ENCODE peak calls at places on chromosomes 12 and 14, in six cellular contexts. D is left ventricle myocardium inferior, L is A549, G is HFF-Myc, N is PC-3, X is prostate gland. P is an unnamed sample.

GRCh38 chr14:71918955-71919354 is 13.3 kb upstream of the RGS6 start:
- DNase-seq in D (no peak), L (no peak), G (no peak), N (no peak), X (no peak), P (no peak)

GRCh38 chr14:70442750-70443149 is 9.2 kb upstream of the ADAM21 start:
- DNase-seq in D (no peak), L (peak), G (no peak), N (no peak), X (no peak), P (no peak)

GRCh38 chr14:96072746-96073145 is 33.6 kb downstream of the C14orf132 start:
- DNase-seq in D (no peak), L (no peak), G (no peak), N (peak), X (no peak), P (no peak)

GRCh38 chr12:30003321-30003720 is 219.6 kb upstream of the TMTC1 start:
- DNase-seq in D (no peak), L (no peak), G (no peak), N (no peak), X (no peak), P (no peak)

GRCh38 chr12:45336331-45336730 is 120.4 kb downstream of the ANO6 start:
- DNase-seq in D (no peak), L (peak), G (peak), N (peak), X (no peak), P (no peak)

GRCh38 chr12:77746108-77746507 is 84.6 kb upstream of the NAV3 start:
- DNase-seq in D (no peak), L (no peak), G (peak), N (no peak), X (no peak), P (no peak)

GRCh38 chr12:118747771-118748170 is 233.6 kb upstream of the SRRM4 start:
- DNase-seq in D (no peak), L (no peak), G (no peak), N (no peak), X (no peak), P (no peak)

GRCh38 chr14:34568803-34569202 is 29.3 kb upstream of the EAPP start:
- DNase-seq in D (no peak), L (no peak), G (no peak), N (no peak), X (no peak), P (no peak)

GRCh38 chr14:59631237-59631636 is 54.6 kb upstream of the CCDC175 start:
- DNase-seq in D (no peak), L (peak), G (no peak), N (peak), X (no peak), P (no peak)

GRCh38 chr14:63492391-63492790 is 50.8 kb downstream of the PPP2R5E start:
- DNase-seq in D (no peak), L (peak), G (no peak), N (peak), X (no peak), P (no peak)

GRCh38 chr12:11621797-11622423 is 27.6 kb upstream of the ETV6 start:
- DNase-seq in D (no peak), L (peak), G (no peak), N (peak), X (no peak), P (no peak)

GRCh38 chr14:50225067-50225973 is 6.1 kb downstream of the SOS2 start:
- DNase-seq in D (no peak), L (no peak), G (peak), N (peak), X (no peak), P (no peak)

GRCh38 chr12:65881965-65882413 is 57.7 kb downstream of the HMGA2 start:
- DNase-seq in D (peak), L (no peak), G (no peak), N (no peak), X (peak), P (no peak)
- TF ChIP-seq CTCF in D (peak), L (no peak), G (peak), N (no peak), X (no peak), P (no peak)

DNA sequence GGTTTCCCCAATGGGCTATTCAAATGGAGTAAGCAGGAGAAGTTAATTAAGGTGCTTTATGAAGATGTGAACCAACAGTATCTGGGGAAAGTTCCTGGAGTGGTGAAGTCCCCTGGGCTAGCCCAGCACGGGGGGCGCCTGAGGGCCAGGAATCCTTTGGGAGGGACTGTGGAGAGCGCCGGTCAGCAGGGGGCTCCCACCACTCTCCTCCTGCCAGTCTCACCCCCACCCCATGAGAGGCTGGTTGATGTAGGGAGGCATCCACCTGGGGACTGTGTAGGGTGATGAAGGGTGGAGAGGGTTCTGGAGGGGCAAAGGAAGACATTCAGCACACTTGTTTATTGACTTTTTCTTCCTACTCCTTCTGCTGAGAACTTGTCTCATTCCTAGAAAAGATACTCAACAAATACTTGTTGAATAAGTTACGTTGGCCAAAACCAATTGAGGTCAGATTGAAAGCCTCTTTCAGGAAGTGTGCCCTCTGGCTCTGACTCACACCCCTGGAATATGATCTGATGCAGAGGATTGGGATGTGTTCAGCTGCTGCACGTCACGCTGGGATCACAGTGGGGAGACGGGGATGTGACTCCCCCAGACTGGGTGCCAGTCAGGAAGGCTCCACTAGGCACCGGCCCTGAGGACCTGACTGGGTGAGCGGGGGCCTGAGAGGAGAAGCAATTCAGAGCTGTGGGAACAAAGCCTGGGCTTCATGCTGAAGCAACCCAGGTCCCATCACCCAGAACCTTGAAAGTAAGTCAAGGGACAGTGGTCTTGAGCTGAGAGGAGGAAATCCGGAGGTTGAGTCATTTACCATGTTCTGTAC is 4.2 kb downstream of the CEBPE start:
- DNase-seq in D (no peak), L (peak), G (peak), N (peak), X (no peak), P (no peak)
- TF ChIP-seq CTCF in D (no peak), L (no peak), G (no peak), N (peak), X (no peak), P (no peak)

GRCh38 chr12:124307556-124307825 is 12.6 kb downstream of the RFLNA start:
- DNase-seq in D (no peak), L (no peak), G (no peak), N (no peak), X (no peak), P (no peak)
- TF ChIP-seq CTCF in D (no peak), L (no peak), G (no peak), N (no peak), X (no peak), P (no peak)

DNA sequence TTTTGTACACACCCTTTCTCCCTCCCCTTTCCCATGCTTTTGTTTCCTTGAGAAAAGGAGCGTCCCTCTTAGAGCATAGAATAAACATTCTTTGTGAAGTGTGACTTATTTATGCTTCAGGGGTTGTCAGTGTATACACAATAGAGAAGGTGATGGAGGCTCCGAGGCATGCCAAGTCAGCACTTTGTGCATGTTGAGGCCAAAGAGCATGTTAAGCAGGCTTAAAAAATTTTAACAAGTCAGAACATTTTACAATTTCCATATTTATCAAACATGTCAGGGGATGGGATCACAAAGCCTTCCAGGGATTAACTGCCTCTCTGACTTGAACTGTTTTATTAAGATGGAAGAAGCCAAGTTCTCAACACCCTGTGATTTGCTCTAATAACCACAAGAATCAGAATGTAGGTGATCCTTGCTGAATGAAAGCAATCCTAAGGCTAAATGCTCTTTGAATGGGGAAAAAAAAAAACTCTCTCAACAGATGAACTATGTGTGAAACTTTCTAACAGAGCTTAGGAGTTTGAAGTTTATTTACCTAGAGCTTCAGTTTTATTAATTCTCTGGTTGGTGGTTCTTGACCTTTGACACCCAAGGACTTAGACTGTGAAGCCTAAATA is 223.1 kb downstream of the RAD51B start:
- DNase-seq in D (no peak), L (peak), G (no peak), N (peak), X (peak), P (no peak)
- TF ChIP-seq CTCF in D (no peak), L (no peak), G (no peak), N (no peak), X (no peak), P (no peak)

DNA sequence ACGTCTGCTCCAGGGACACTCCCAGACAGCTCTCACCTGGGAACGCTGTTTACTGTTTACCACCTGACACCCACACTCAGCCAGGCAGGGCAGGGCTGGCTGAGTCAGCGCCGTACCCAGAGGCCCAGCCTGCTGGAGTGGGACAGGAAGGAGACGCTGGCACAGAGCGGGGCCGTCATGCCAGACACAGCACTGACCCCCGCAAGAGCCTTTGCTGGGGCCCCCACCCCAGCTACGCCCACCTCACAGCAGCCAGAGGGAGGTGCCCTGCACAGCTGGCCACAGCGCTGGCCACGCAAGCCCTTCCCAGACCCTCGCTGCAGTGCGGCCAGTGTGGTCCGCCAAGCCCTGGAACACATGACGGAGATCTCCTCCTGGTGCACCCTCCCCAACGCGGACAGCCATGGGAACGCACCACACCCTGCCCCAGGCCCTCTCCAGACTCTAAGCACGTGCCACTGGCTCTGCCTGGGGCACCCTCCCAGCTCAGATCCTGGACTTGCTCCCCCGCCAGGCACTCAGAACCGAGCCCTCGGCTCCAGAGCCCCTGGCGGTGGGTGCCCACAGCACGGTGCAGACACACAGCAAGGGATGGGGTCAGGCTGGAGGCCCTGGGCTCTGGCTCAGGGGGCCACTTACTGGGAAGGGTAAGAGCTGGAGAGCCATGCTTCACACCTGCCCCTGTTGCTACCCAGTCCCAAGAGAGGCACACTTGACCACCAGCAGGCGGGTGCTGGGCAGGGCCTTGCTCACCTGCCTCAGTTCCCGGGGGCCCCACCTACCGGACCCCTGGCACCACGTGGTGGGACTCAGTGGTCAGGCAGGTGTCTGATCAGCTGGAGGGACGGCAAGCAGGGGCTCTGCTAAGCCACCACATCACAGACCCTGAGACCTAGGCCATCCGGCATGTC is 5.6 kb downstream of the AHNAK2 start:
- DNase-seq in D (peak), L (peak), G (no peak), N (peak), X (peak), P (no peak)
- TF ChIP-seq CTCF in D (no peak), L (no peak), G (no peak), N (peak), X (no peak), P (no peak)

GRCh38 chr14:26004342-26004741 is 593.5 kb downstream of the NOVA1 start:
- DNase-seq in D (no peak), L (no peak), G (no peak), N (no peak), X (no peak), P (no peak)

GRCh38 chr14:26008290-26008689 is 589.5 kb downstream of the NOVA1 start:
- DNase-seq in D (no peak), L (peak), G (no peak), N (peak), X (no peak), P (no peak)
- TF ChIP-seq CTCF in D (no peak), L (no peak), G (no peak), N (peak), X (no peak), P (no peak)

GRCh38 chr12:89949457-89950195 is 241.0 kb upstream of the ATP2B1 start:
- DNase-seq in D (no peak), L (peak), G (peak), N (peak), X (peak), P (no peak)
- TF ChIP-seq CTCF in D (peak), L (peak), G (peak), N (peak), X (no peak), P (no peak)

GRCh38 chr12:47321436-47321835 is 241.7 kb upstream of the AMIGO2 start:
- DNase-seq in D (no peak), L (no peak), G (no peak), N (no peak), X (no peak), P (no peak)
- TF ChIP-seq CTCF in D (no peak), L (no peak), G (no peak), N (no peak), X (no peak), P (no peak)

GRCh38 chr14:103885509-103885932 is 38.1 kb upstream of the PPP1R13B start:
- DNase-seq in D (no peak), L (no peak), G (no peak), N (no peak), X (no peak), P (no peak)

GRCh38 chr14:103887557-103888115 is 40.3 kb upstream of the PPP1R13B start:
- DNase-seq in D (no peak), L (no peak), G (no peak), N (no peak), X (no peak), P (no peak)

GRCh38 chr14:103884854-103885253 is 37.5 kb upstream of the PPP1R13B start:
- DNase-seq in D (no peak), L (no peak), G (no peak), N (no peak), X (no peak), P (no peak)

GRCh38 chr14:103887170-103887501 is 39.8 kb upstream of the PPP1R13B start:
- DNase-seq in D (no peak), L (no peak), G (no peak), N (no peak), X (no peak), P (no peak)

GRCh38 chr14:103886304-103887169 is 39.2 kb upstream of the PPP1R13B start:
- DNase-seq in D (no peak), L (no peak), G (no peak), N (no peak), X (no peak), P (no peak)
- TF ChIP-seq CTCF in D (no peak), L (no peak), G (no peak), N (no peak), X (no peak), P (no peak)

DNA sequence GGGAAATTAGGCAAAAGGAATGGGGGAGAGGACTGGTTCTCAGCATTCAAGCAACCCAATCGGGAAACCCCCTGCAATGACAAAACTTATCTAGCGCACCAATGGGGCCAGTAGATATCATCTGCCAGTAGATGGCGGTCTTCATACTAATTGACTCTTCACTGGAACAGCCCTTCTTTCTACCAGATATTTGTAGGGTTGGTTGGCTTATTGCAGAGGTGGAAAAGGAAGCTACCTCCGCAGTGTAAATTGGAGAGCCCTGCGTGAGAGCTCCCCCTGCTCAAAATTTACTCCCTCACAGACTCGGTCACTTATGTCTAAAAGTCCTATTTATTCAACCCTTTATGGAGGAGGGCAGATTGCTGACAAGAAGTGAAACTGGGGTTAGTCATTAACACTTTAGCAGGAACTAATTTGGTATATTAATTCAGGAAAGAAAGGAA is 166.1 kb upstream of the CCND2 start:
- DNase-seq in D (no peak), L (peak), G (no peak), N (peak), X (peak), P (no peak)
- TF ChIP-seq CTCF in D (peak), L (peak), G (peak), N (peak), X (no peak), P (peak)